ENCODE peak calls at places on chromosomes 6 and 20, in eight cellular contexts. D, S, O, P, U, H, X and V are unnamed samples.

GRCh38 chr20:51259455-51259854 is 236.5 kb upstream of the KCNG1 start:
- DNase-seq in D (no peak), S (no peak), O (no peak), P (no peak), U (no peak), H (no peak), X (no peak), V (no peak)

GRCh38 chr6:76682842-76683241 is 610.4 kb upstream of the IMPG1 start:
- DNase-seq in D (no peak), S (no peak), O (no peak), P (no peak), U (no peak), H (no peak), X (peak), V (peak)

GRCh38 chr20:4836935-4837334 is 115.2 kb downstream of the PRND start:
- DNase-seq in D (no peak), S (no peak), O (no peak), P (no peak), U (no peak), H (no peak), X (no peak), V (no peak)

GRCh38 chr6:45614488-45615285 is 237.0 kb upstream of the SUPT3H start:
- DNase-seq in D (no peak), S (no peak), O (no peak), P (no peak), U (no peak), H (no peak), X (peak), V (peak)

GRCh38 chr6:63789699-63790098 is 154.1 kb downstream of the PHF3 start:
- DNase-seq in D (no peak), S (no peak), O (no peak), P (no peak), U (no peak), H (no peak), X (no peak), V (no peak)

GRCh38 chr20:3471397-3472021 is 691 bp downstream of the ATRN start:
- DNase-seq in D (no peak), S (no peak), O (no peak), P (peak), U (no peak), H (no peak), X (no peak), V (no peak)

GRCh38 chr6:7624781-7625710 is 35.0 kb downstream of the SNRNP48 start:
- DNase-seq in D (no peak), S (no peak), O (no peak), P (no peak), U (no peak), H (no peak), X (no peak), V (no peak)

GRCh38 chr6:119035459-119035858 is 43.0 kb downstream of the FAM184A start:
- DNase-seq in D (no peak), S (no peak), O (no peak), P (no peak), U (no peak), H (no peak), X (no peak), V (no peak)

GRCh38 chr6:16097382-16098171 is 31.3 kb upstream of the MYLIP start:
- DNase-seq in D (no peak), S (no peak), O (no peak), P (no peak), U (no peak), H (no peak), X (no peak), V (no peak)

GRCh38 chr6:30446259-30446658 is 43.0 kb upstream of the HLA-E start:
- DNase-seq in D (no peak), S (no peak), O (no peak), P (no peak), U (no peak), H (no peak), X (no peak), V (no peak)

GRCh38 chr6:30447237-30447636 is 42.1 kb upstream of the HLA-E start:
- DNase-seq in D (peak), S (no peak), O (no peak), P (no peak), U (no peak), H (no peak), X (no peak), V (no peak)

GRCh38 chr6:30444451-30444742 is 44.9 kb upstream of the HLA-E start:
- DNase-seq in D (no peak), S (no peak), O (no peak), P (no peak), U (no peak), H (no peak), X (no peak), V (no peak)

GRCh38 chr6:30441171-30441570 is 48.1 kb upstream of the HLA-E start:
- DNase-seq in D (no peak), S (no peak), O (no peak), P (no peak), U (no peak), H (no peak), X (no peak), V (no peak)

GRCh38 chr6:30443657-30444450 is 45.5 kb upstream of the HLA-E start:
- DNase-seq in D (no peak), S (no peak), O (no peak), P (no peak), U (no peak), H (no peak), X (no peak), V (peak)
- TF ChIP-seq CTCF in D (no peak), S (no peak), O (no peak), P (no peak), U (no peak), H (no peak), X (no peak), V (no peak)

DNA sequence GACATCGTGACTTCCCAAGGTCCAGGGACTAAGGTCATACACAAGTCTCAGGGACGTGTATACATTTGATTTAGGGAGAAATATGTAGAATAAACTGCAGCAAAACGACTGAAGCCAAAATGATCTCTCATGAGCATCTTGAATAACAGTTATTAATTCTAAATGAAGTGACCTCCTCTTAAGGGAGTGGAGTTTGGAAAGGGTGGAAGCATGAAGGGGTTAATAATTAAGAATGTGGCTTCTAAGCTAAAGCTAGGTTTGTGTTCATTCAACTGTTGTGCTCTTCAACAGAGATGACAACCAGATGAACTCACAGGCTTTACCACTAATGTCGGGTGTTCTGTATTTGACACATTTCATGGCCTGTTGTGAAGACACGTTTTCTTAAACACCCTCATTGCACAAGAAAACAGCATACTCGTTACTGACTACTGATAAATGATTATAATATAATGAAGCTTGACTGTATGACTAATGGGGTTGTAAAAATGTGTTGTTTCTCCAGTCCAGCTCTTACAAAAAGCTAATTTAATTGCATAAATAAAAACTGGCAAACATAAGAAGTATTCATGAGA is 1.5 kb downstream of the PPP1R14C start:
- DNase-seq in D (no peak), S (no peak), O (no peak), P (no peak), U (no peak), H (no peak), X (no peak), V (no peak)
- H3K4me3 ChIP-seq in D (no peak), S (no peak), O (peak), P (no peak), U (peak), H (no peak), X (no peak), V (no peak)

GRCh38 chr6:170292778-170293164 is 1.9 kb upstream of the DLL1 start:
- DNase-seq in D (no peak), S (no peak), O (no peak), P (no peak), U (no peak), H (no peak), X (no peak), V (peak)
- TF ChIP-seq CTCF in D (no peak), S (peak), O (peak), P (no peak), U (peak), H (no peak), X (no peak), V (no peak)

GRCh38 chr20:43914286-43914685 is 366 bp upstream of the TOX2 start:
- DNase-seq in D (no peak), S (no peak), O (no peak), P (no peak), U (no peak), H (no peak), X (no peak), V (no peak)
- H3K4me3 ChIP-seq in D (peak), S (no peak), O (peak), P (peak), U (peak), H (no peak), X (peak), V (peak)

DNA sequence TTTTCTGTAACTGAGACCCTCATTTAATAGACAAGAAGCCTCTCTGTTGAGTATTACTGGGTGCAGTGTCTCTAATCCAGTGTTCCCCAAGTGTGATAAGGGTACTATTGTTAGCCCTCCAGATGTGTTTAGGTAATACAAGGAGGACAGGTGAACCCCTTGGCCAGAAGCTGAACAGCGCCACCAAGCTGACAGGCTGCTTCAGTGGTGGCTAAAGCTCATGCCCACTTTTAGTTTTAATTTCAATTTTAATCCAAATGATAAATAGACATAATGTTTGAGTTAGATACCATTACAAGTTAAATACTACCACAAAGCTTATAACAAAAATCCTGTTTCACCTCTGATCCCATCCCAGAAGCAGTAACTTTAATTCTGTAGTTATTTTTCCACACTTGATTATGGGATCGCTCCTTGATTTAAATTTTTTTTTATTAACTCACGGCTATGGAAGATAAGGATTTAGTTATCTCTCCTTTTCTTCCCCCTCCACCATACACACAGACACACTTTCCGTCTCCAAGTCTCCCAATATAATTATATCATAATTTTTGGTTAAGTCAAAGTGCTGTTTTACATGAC is 8.3 kb upstream of the STK35 start:
- DNase-seq in D (no peak), S (no peak), O (no peak), P (no peak), U (no peak), H (no peak), X (peak), V (no peak)
- TF ChIP-seq CTCF in D (peak), S (peak), O (peak), P (no peak), U (peak), H (no peak), X (peak), V (peak)